ENCODE peak calls at places on chromosomes 7 and 10, in ten cellular contexts. C, W, D, A, Z, J, X, H, F and N are unnamed samples.

GRCh38 chr10:26221571-26221970 is 5.0 kb downstream of the GAD2 start:
- DNase-seq in C (no peak), W (no peak), D (no peak), A (no peak), Z (no peak), J (no peak), X (no peak), H (no peak), F (no peak), N (no peak)

GRCh38 chr7:64515330-64515729 is 47.5 kb downstream of the ZNF680 start:
- DNase-seq in C (no peak), W (no peak), D (no peak), A (peak; percentile 10), Z (no peak), J (no peak), X (no peak), H (no peak), F (no peak), N (no peak)

GRCh38 chr10:124639206-124639605 is 105.0 kb downstream of the FAM53B start:
- DNase-seq in C (no peak), W (no peak), D (no peak), A (no peak), Z (no peak), J (no peak), X (no peak), H (no peak), F (no peak), N (no peak)

GRCh38 chr10:7153750-7154149 is 257.1 kb downstream of the SFMBT2 start:
- DNase-seq in C (no peak), W (no peak), D (no peak), A (peak; percentile 41), Z (no peak), J (no peak), X (no peak), H (no peak), F (no peak), N (no peak)

GRCh38 chr10:84519235-84519634 is 190.8 kb downstream of the CCSER2 start:
- DNase-seq in C (no peak), W (no peak), D (no peak), A (no peak), Z (no peak), J (no peak), X (no peak), H (no peak), F (no peak), N (no peak)

GRCh38 chr7:123692471-123692877 is 36.8 kb downstream of the LMOD2 start:
- DNase-seq in C (no peak), W (no peak), D (no peak), A (no peak), Z (no peak), J (no peak), X (no peak), H (no peak), F (no peak), N (no peak)

GRCh38 chr7:2675256-2675764 is 12.7 kb upstream of the AMZ1 start:
- DNase-seq in C (no peak), W (no peak), D (no peak), A (no peak), Z (no peak), J (no peak), X (no peak), H (no peak), F (no peak), N (no peak)

GRCh38 chr7:41045556-41046123 is 657.2 kb downstream of the INHBA start:
- DNase-seq in C (peak; percentile 7), W (no peak), D (no peak), A (peak; percentile 30), Z (no peak), J (no peak), X (no peak), H (peak; percentile 62), F (no peak), N (no peak)

GRCh38 chr10:99358101-99358500 is 28.9 kb downstream of the CNNM1 start:
- DNase-seq in C (no peak), W (no peak), D (no peak), A (peak; percentile 57), Z (no peak), J (no peak), X (no peak), H (no peak), F (no peak), N (no peak)